ENCODE peak calls at places on chromosome 5, in nine cellular contexts. S, F, T, Q, D, A, O, M and R are unnamed samples.

GRCh38 chr5:8209500-8209899 is 340.6 kb downstream of the MTRR start:
- DNase-seq in Q (no peak), D (no peak), M (peak), S (no peak), F (no peak), O (no peak), T (no peak), A (no peak), R (no peak)

GRCh38 chr5:19739691-19740090 is 248.3 kb downstream of the CDH18 start:
- DNase-seq in S (peak), A (no peak), Q (no peak), M (no peak), O (no peak), T (no peak), D (no peak), F (no peak), R (no peak)

GRCh38 chr5:17336054-17336453 is 118.6 kb downstream of the BASP1 start:
- DNase-seq in S (no peak), Q (no peak), O (no peak), T (no peak), F (no peak), A (no peak), M (no peak), D (no peak), R (no peak)

GRCh38 chr5:98927242-98927987 is 1.4 kb downstream of the CHD1 start:
- DNase-seq in S (peak), O (peak), A (peak), Q (no peak), T (peak), M (no peak), F (peak), D (peak), R (no peak)

GRCh38 chr5:168916852-168917251 is 337.7 kb upstream of the PANK3 start:
- DNase-seq in S (no peak), D (no peak), M (no peak), O (no peak), Q (no peak), F (no peak), A (no peak), T (no peak), R (no peak)

GRCh38 chr5:81898403-81898802 is 73.4 kb upstream of the ATG10 start:
- DNase-seq in O (no peak), S (no peak), A (no peak), T (no peak), F (no peak), M (no peak), Q (no peak), D (no peak), R (no peak)

GRCh38 chr5:146466521-146467349 is 19.6 kb downstream of the TCERG1 start:
- DNase-seq in M (no peak), S (peak), F (no peak), A (no peak), D (no peak), T (no peak), O (no peak), Q (no peak), R (no peak)

GRCh38 chr5:61534481-61535267 is 202.6 kb downstream of the ZSWIM6 start:
- DNase-seq in M (no peak), S (no peak), T (no peak), D (no peak), F (no peak), Q (no peak), O (no peak), A (no peak), R (no peak)

GRCh38 chr5:168329302-168329701 is 37.9 kb downstream of the WWC1 start:
- DNase-seq in A (no peak), Q (no peak), S (no peak), T (peak), F (no peak), D (no peak), O (no peak), M (no peak), R (no peak)

GRCh38 chr5:98997000-98997399 is 68.2 kb upstream of the CHD1 start:
- DNase-seq in S (no peak), T (peak), D (no peak), F (no peak), Q (no peak), M (no peak), A (no peak), O (no peak), R (no peak)

GRCh38 chr5:149288437-149288836 is 16.8 kb downstream of the AFAP1L1 start:
- DNase-seq in Q (no peak), T (no peak), A (no peak), O (no peak), D (no peak), M (no peak), S (no peak), F (no peak), R (no peak)

GRCh38 chr5:14463629-14464028 is 118.0 kb upstream of the OTULINL start:
- DNase-seq in Q (no peak), M (no peak), O (no peak), D (no peak), A (no peak), F (peak), T (peak), S (no peak), R (no peak)

GRCh38 chr5:78605611-78606010 is 43.0 kb downstream of the LHFPL2 start:
- DNase-seq in O (no peak), S (no peak), A (no peak), F (no peak), D (no peak), Q (no peak), M (no peak), T (no peak), R (no peak)

GRCh38 chr5:31237159-31237558 is 43.7 kb downstream of the CDH6 start:
- DNase-seq in F (no peak), A (no peak), Q (no peak), S (peak), D (no peak), M (no peak), T (peak), O (no peak), R (no peak)

GRCh38 chr5:178467261-178468195 is 122.7 kb downstream of the COL23A1 start:
- DNase-seq in T (no peak), Q (no peak), M (no peak), A (peak), S (no peak), F (peak), O (no peak), D (peak), R (peak)

GRCh38 chr5:104186100-104186499 is 623.5 kb upstream of the NUDT12 start:
- DNase-seq in F (no peak), A (peak), S (no peak), Q (no peak), T (peak), O (no peak), D (no peak), M (no peak), R (no peak)

GRCh38 chr5:1088726-1089125 is 23.1 kb downstream of the SLC12A7 start:
- DNase-seq in S (peak), T (no peak), Q (no peak), A (no peak), M (no peak), O (no peak), F (no peak), D (no peak), R (no peak)

GRCh38 chr5:115241881-115242642 is 20.6 kb downstream of the PGGT1B start:
- DNase-seq in Q (no peak), O (no peak), M (no peak), A (no peak), D (no peak), S (no peak), F (no peak), T (no peak), R (no peak)

GRCh38 chr5:134905246-134905996 is 490 bp downstream of the PCBD2 start:
- DNase-seq in D (peak), Q (peak), O (no peak), T (peak), F (peak), M (no peak), A (peak), S (peak), R (peak)

GRCh38 chr5:172771439-172772111 is 580 bp upstream of the DUSP1 start:
- DNase-seq in F (no peak), T (no peak), S (no peak), A (no peak), Q (no peak), O (no peak), D (no peak), M (no peak), R (no peak)

GRCh38 chr5:87004101-87004500 is 263.6 kb upstream of the RASA1 start:
- DNase-seq in A (no peak), D (no peak), M (no peak), Q (no peak), F (no peak), O (no peak), T (no peak), S (no peak), R (no peak)

GRCh38 chr5:32325067-32325466 is 12.3 kb upstream of the MTMR12 start:
- DNase-seq in F (no peak), A (no peak), T (no peak), Q (no peak), D (no peak), M (peak), O (no peak), S (no peak), R (no peak)

GRCh38 chr5:6201626-6202025 is 176.7 kb downstream of the MED10 start:
- DNase-seq in F (no peak), S (no peak), M (no peak), D (no peak), A (no peak), T (no peak), Q (no peak), O (no peak), R (no peak)

GRCh38 chr5:157497875-157498611 is 38.0 kb downstream of the NIPAL4 start:
- DNase-seq in Q (no peak), S (peak), A (peak), M (no peak), D (no peak), O (no peak), F (no peak), T (no peak), R (no peak)

GRCh38 chr5:149053027-149053705 is 9.7 kb downstream of the SH3TC2 start:
- DNase-seq in F (no peak), D (no peak), A (no peak), T (no peak), S (no peak), M (peak), O (no peak), Q (no peak), R (no peak)

GRCh38 chr5:138438724-138439536 is at the start of gene REEP2:
- DNase-seq in D (peak), M (no peak), F (peak), O (peak), Q (no peak), T (peak), S (peak), A (no peak), R (peak)

GRCh38 chr5:5560016-5560415 is 137.5 kb downstream of the ICE1 start:
- DNase-seq in S (no peak), D (no peak), F (no peak), Q (no peak), O (no peak), T (no peak), M (no peak), A (no peak), R (no peak)

GRCh38 chr5:91383956-91384300 is 811 bp upstream of the ARRDC3 start:
- DNase-seq in F (peak), D (no peak), O (no peak), A (no peak), M (no peak), Q (no peak), T (no peak), S (no peak), R (no peak)

GRCh38 chr5:76688836-76689235 is 27.1 kb upstream of the F2R start:
- DNase-seq in A (no peak), S (no peak), M (no peak), Q (no peak), T (no peak), F (no peak), D (no peak), O (no peak), R (no peak)

GRCh38 chr5:72110401-72111013 is 3.2 kb downstream of the MAP1B start:
- DNase-seq in T (no peak), A (no peak), M (no peak), Q (no peak), S (peak), D (no peak), F (no peak), O (no peak), R (no peak)
- H3K4me3 ChIP-seq in T (peak), A (no peak), M (peak), Q (no peak), S (peak), D (no peak), F (no peak), O (no peak), R (peak)

GRCh38 chr5:175321927-175322532 is 122.0 kb downstream of the DRD1 start:
- DNase-seq in A (no peak), M (no peak), T (peak), F (no peak), Q (no peak), S (no peak), O (peak), D (no peak), R (no peak)
- TF ChIP-seq EP300 in A (no peak), M (no peak), T (no peak), F (no peak), Q (no peak), S (no peak), O (no peak), D (no peak), R (no peak)

GRCh38 chr5:135930949-135931295 is 23.9 kb downstream of the LECT2 start:
- DNase-seq in O (no peak), T (no peak), Q (no peak), F (no peak), M (no peak), D (no peak), S (peak), A (no peak), R (no peak)
- H3K4me3 ChIP-seq in O (no peak), T (peak), Q (no peak), F (no peak), M (peak), D (no peak), S (peak), A (no peak), R (peak)

GRCh38 chr5:179862296-179862695 is 3.7 kb upstream of the MRNIP start:
- DNase-seq in M (no peak), D (no peak), A (peak), Q (no peak), F (no peak), O (no peak), S (no peak), T (no peak), R (no peak)

GRCh38 chr5:179854356-179854755 is 4.3 kb downstream of the MRNIP start:
- DNase-seq in F (no peak), Q (no peak), M (no peak), A (no peak), O (no peak), D (no peak), S (no peak), T (no peak), R (no peak)

GRCh38 chr5:179860301-179860700 is 1.7 kb upstream of the MRNIP start:
- DNase-seq in Q (no peak), M (no peak), A (peak), D (no peak), F (peak), T (no peak), S (no peak), O (no peak), R (no peak)

GRCh38 chr5:179858586-179859427 is at the start of gene MRNIP:
- DNase-seq in M (peak), T (peak), O (peak), S (peak), Q (peak), D (peak), F (peak), A (peak), R (peak)

GRCh38 chr5:179858241-179858585 is 404 bp downstream of the MRNIP start:
- DNase-seq in O (peak), T (no peak), F (peak), Q (no peak), A (no peak), S (peak), D (no peak), M (no peak), R (peak)
- TF ChIP-seq EP300 in O (no peak), T (no peak), F (no peak), Q (no peak), A (no peak), S (no peak), D (no peak), M (no peak), R (no peak)

GRCh38 chr5:158951461-158951860 is 148.3 kb downstream of the EBF1 start:
- DNase-seq in T (no peak), F (no peak), O (no peak), S (no peak), Q (no peak), A (no peak), M (no peak), D (no peak), R (no peak)

GRCh38 chr5:158951951-158952545 is 147.7 kb downstream of the EBF1 start:
- DNase-seq in O (no peak), A (no peak), T (no peak), M (no peak), F (no peak), S (no peak), Q (no peak), D (no peak), R (no peak)

GRCh38 chr5:158955636-158956035 is 144.1 kb downstream of the EBF1 start:
- DNase-seq in A (no peak), D (no peak), S (no peak), T (no peak), M (no peak), Q (no peak), F (no peak), O (no peak), R (no peak)

GRCh38 chr5:158953929-158954534 is 145.7 kb downstream of the EBF1 start:
- DNase-seq in O (no peak), S (no peak), T (no peak), A (no peak), M (no peak), Q (no peak), F (no peak), D (no peak), R (no peak)

GRCh38 chr5:158952951-158953350 is 146.8 kb downstream of the EBF1 start:
- DNase-seq in M (no peak), A (no peak), F (no peak), Q (no peak), T (no peak), O (no peak), D (no peak), S (no peak), R (no peak)
- H3K4me3 ChIP-seq in M (no peak), A (no peak), F (no peak), Q (no peak), T (no peak), O (no peak), D (no peak), S (no peak), R (no peak)

DNA sequence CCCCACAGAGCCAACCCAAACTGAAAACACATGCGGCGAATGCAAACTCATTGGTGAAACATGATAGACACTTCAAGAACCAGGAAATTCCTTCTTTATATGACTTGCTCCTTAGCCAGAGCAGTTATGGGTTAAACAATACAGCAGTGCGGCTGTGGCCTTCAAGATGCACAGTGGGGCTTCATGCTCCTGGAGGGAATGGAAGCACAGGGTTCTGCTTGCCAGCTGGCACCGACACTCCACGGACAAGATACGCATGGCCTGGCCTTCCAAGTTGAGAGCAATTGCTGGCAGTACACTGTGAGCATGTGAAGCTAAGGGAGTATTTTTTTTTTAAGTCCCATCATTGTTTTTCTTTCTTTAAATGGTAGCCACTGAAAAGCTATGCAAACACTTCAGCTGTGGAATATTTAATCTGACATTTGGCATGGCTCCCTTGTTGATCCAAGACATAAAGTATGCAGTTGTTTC is 451.6 kb upstream of the CD180 start:
- DNase-seq in A (peak), T (no peak), M (peak), O (no peak), Q (peak), S (no peak), D (peak), F (peak), R (peak)
- TF ChIP-seq EP300 in A (peak), T (no peak), M (peak), O (no peak), Q (peak), S (no peak), D (no peak), F (peak), R (no peak)